ENCODE peak calls at places on chromosomes 3 and 15, in six cellular contexts. S, Z, Y, T, V and A are unnamed samples. For H3K4me1, the result is how much of the 10 kb centered on the place peaks cover.

GRCh38 chr3:104886220-104886995 is 480.3 kb upstream of the ALCAM start:
- DNase-seq in S (no peak), Z (no peak), Y (no peak), T (no peak), V (no peak), A (no peak)

GRCh38 chr15:25674948-25675347 is 188.2 kb downstream of the ATP10A start:
- DNase-seq in S (no peak), Z (no peak), Y (no peak), T (no peak), V (no peak), A (no peak)

GRCh38 chr3:134864644-134865043 is 69.6 kb downstream of the EPHB1 start:
- DNase-seq in S (no peak), Z (no peak), Y (no peak), T (no peak), V (no peak), A (peak)

GRCh38 chr3:148873928-148874326 is 8.8 kb downstream of the CPA3 start:
- DNase-seq in S (no peak), Z (no peak), Y (no peak), T (no peak), V (no peak), A (peak)

GRCh38 chr3:64759811-64760210 is 72.0 kb upstream of the ADAMTS9 start:
- DNase-seq in S (no peak), Z (no peak), Y (no peak), T (no peak), V (no peak), A (no peak)

GRCh38 chr15:100241572-100242479 is 99.9 kb downstream of the ADAMTS17 start:
- DNase-seq in S (no peak), Z (peak), Y (peak), T (no peak), V (peak), A (no peak)

GRCh38 chr3:177069514-177070329 is 127.6 kb downstream of the TBL1XR1 start:
- DNase-seq in S (no peak), Z (no peak), Y (no peak), T (no peak), V (no peak), A (no peak)

GRCh38 chr15:40420793-40421192 is 15.2 kb downstream of the IVD start:
- DNase-seq in S (no peak), Z (no peak), Y (no peak), T (peak), V (no peak), A (peak)

GRCh38 chr15:80154336-80154735 is 1.5 kb downstream of the FAH start:
- DNase-seq in S (no peak), Z (peak), Y (no peak), T (no peak), V (peak), A (no peak)

GRCh38 chr3:98034036-98034435 is 1.1 kb downstream of the GABRR3 start:
- DNase-seq in S (no peak), Z (no peak), Y (no peak), T (no peak), V (no peak), A (no peak)

GRCh38 chr3:52848617-52849016 is 13.8 kb upstream of the MUSTN1 start:
- DNase-seq in S (no peak), Z (no peak), Y (no peak), T (no peak), V (no peak), A (no peak)

GRCh38 chr3:113825090-113825489 is 13.5 kb upstream of the GRAMD1C start:
- DNase-seq in S (no peak), Z (peak), Y (no peak), T (no peak), V (no peak), A (no peak)

GRCh38 chr15:81511160-81511559 is 137.1 kb upstream of the TMC3 start:
- DNase-seq in S (no peak), Z (no peak), Y (no peak), T (no peak), V (no peak), A (no peak)

GRCh38 chr3:186637661-186638060 is 2.5 kb upstream of the FETUB start:
- DNase-seq in S (no peak), Z (no peak), Y (no peak), T (no peak), V (no peak), A (no peak)

GRCh38 chr15:75229191-75230015 is 27.7 kb downstream of the C15orf39 start:
- DNase-seq in S (no peak), Z (no peak), Y (no peak), T (no peak), V (no peak), A (no peak)

GRCh38 chr3:63279442-63279841 is 1.3 kb downstream of the SYNPR start:
- DNase-seq in S (no peak), Z (no peak), Y (no peak), T (no peak), V (no peak), A (no peak)

DNA sequence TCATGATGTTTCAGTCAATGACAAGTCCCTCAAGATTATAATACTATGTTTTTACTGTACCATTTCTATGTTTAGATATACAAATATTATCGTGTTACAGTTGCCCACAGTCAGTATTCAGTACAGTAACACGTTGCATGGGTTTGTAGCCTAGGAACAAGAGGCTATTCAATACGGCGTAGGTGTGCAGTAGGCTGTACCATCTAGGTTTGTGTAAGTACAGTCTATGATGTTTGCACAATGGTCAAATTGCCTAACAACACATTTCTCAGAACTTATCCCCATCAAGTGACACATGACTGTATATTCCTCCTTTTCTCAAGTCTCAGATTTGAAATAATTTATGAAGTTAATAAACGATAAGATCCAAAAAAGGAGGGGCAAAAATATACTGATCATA is 21.7 kb downstream of the ZDHHC3 start:
- DNase-seq in S (no peak), Z (no peak), Y (no peak), T (no peak), V (no peak), A (no peak)
- H3K4me1 ChIP-seq in S (under half), Z (under half), Y (under half), T (under half), V (under half), A (under half)

GRCh38 chr15:84598250-84598649 is 2.6 kb upstream of the ZSCAN2 start:
- DNase-seq in S (no peak), Z (no peak), Y (no peak), T (no peak), V (peak), A (peak)
- H3K4me3 ChIP-seq in S (no peak), Z (no peak), Y (no peak), T (no peak), V (no peak), A (no peak)

GRCh38 chr3:152474585-152474984 is 205.9 kb downstream of the MBNL1 start:
- DNase-seq in S (no peak), Z (peak), Y (peak), T (no peak), V (peak), A (peak)

GRCh38 chr3:152486364-152486763 is 217.6 kb downstream of the MBNL1 start:
- DNase-seq in S (no peak), Z (no peak), Y (no peak), T (no peak), V (no peak), A (no peak)

GRCh38 chr3:152477422-152477821 is 208.7 kb downstream of the MBNL1 start:
- DNase-seq in S (no peak), Z (no peak), Y (no peak), T (no peak), V (no peak), A (no peak)

DNA sequence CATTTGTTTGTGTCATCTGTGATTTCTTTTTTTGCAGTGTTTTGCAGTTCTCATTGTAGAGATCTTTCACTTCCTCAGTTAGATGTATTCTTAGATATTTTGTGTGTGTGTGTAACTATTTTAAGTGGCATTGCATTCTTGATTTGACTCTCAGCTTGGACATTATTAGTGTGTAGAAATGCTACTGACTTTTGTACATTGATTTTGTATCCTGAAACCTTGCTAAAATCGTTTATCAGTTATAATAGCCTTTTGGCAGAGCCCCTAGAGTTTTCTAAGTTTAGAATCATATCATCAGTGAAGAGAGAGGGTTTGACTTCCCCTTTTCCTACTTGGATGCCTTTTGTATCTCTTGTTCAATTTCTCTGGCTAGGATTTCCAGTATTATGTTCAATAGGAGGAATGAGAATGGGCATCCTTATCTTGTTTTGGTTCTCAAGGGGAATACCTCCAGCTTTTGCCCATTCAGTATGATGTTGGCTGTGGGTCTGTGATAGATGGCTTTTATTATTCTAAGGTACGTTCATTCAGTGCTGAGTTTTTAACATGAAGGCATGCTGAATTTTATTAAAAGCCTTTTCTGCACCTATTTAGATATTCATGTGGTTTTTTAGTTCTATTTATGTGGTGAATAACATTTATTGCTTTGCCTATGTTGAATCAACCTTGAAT is 211.7 kb downstream of the MBNL1 start:
- DNase-seq in S (no peak), Z (no peak), Y (no peak), T (no peak), V (no peak), A (no peak)
- H3K27ac ChIP-seq in S (no peak), Z (no peak), Y (no peak), T (no peak), V (no peak), A (no peak)

GRCh38 chr3:71714595-71714994 is 10.6 kb downstream of the EIF4E3 start:
- DNase-seq in S (no peak), Z (no peak), Y (no peak), T (no peak), V (no peak), A (no peak)
- H3K4me1 ChIP-seq in S (under half), Z (under half), Y (under half), T (under half), V (under half), A (under half)

DNA sequence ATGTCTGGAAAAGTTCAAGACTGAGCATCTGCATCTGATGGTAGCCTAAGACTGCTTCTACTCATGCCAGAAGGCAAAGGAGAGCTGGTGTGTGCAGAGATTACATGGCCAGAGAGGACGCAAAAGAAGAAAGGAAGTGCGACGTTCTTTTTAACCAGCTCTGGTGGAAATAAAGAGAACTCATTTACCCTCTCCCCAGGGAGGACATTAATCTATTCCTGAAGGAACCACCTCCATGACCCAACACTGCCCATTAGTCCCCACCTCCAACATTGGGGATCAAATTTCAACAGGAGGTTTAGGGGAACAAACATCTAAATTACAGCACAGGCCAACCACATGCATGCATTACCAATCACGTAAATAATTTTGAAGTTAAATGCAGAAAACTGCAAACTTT is 1.5 kb upstream of the NCK1 start:
- DNase-seq in S (peak), Z (no peak), Y (no peak), T (no peak), V (peak), A (peak)
- H3K4me3 ChIP-seq in S (peak), Z (peak), Y (peak), T (peak), V (peak), A (peak)

GRCh38 chr3:31093608-31093990 is 199.1 kb upstream of the GADL1 start:
- DNase-seq in S (no peak), Z (no peak), Y (no peak), T (no peak), V (no peak), A (no peak)
- H3K27ac ChIP-seq in S (no peak), Z (no peak), Y (no peak), T (no peak), V (no peak), A (no peak)

GRCh38 chr15:48331796-48332641 is 790 bp downstream of the DUT start:
- DNase-seq in S (no peak), Z (peak), Y (no peak), T (peak), V (peak), A (peak)

GRCh38 chr15:48330855-48331795 is at the start of gene DUT:
- DNase-seq in S (peak), Z (peak), Y (no peak), T (peak), V (peak), A (peak)

GRCh38 chr15:48334260-48334659 is 3.0 kb downstream of the DUT start:
- DNase-seq in S (no peak), Z (no peak), Y (no peak), T (no peak), V (no peak), A (no peak)

GRCh38 chr15:48333553-48333952 is 2.3 kb downstream of the DUT start:
- DNase-seq in S (no peak), Z (no peak), Y (no peak), T (no peak), V (no peak), A (no peak)

GRCh38 chr15:48332642-48333034 is 1.4 kb downstream of the DUT start:
- DNase-seq in S (no peak), Z (no peak), Y (no peak), T (no peak), V (no peak), A (peak)
- H3K4me1 ChIP-seq in S (under half), Z (under half), Y (under half), T (under half), V (under half), A (under half)

GRCh38 chr3:157589168-157589567 is 86.0 kb upstream of the VEPH1 start:
- DNase-seq in S (no peak), Z (no peak), Y (no peak), T (no peak), V (no peak), A (no peak)
- H3K4me3 ChIP-seq in S (no peak), Z (no peak), Y (no peak), T (no peak), V (no peak), A (no peak)

GRCh38 chr3:40452562-40452875 is 4.6 kb upstream of the RPL14 start:
- DNase-seq in S (no peak), Z (no peak), Y (no peak), T (no peak), V (no peak), A (no peak)

GRCh38 chr3:40451551-40451950 is 5.6 kb upstream of the RPL14 start:
- DNase-seq in S (no peak), Z (no peak), Y (no peak), T (no peak), V (no peak), A (no peak)

GRCh38 chr3:40450438-40450837 is 6.7 kb upstream of the RPL14 start:
- DNase-seq in S (no peak), Z (no peak), Y (no peak), T (no peak), V (no peak), A (no peak)

GRCh38 chr3:40452876-40453730 is 4.0 kb upstream of the RPL14 start:
- DNase-seq in S (peak), Z (peak), Y (peak), T (peak), V (peak), A (peak)

DNA sequence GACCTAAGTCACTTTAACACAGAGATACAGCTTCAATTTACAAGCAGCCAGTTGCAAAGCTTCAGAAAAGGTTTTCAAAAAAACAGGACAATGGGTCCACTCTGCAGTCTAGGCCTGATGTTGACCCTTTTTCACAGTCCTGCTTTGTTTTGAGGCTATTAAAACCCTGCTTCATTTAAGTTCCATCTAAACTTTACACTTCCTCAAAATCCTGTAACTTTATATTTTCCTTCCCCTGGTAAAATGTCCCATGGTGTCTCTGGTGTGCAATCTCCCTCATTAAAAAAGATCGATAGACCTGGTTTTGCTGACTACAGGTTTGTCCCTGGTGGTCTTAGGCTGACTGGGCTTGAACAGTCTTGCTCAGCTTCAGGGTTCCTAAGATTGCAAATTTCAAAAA is 5.1 kb upstream of the RPL14 start:
- DNase-seq in S (no peak), Z (no peak), Y (no peak), T (no peak), V (no peak), A (no peak)
- H3K27ac ChIP-seq in S (no peak), Z (peak), Y (peak), T (peak), V (no peak), A (no peak)

GRCh38 chr15:71647479-71647792 is 162.9 kb upstream of the NR2E3 start:
- DNase-seq in S (no peak), Z (no peak), Y (no peak), T (no peak), V (no peak), A (no peak)
- H3K4me1 ChIP-seq in S (under half), Z (under half), Y (under half), T (under half), V (under half), A (under half)